ENCODE peak calls at places on chromosomes 13 and 19, in ten cellular contexts. R, U, B, S, C, K, P, D, Y and N are unnamed samples.

GRCh38 chr13:85567909-85568308 is 231.3 kb downstream of the SLITRK6 start:
- DNase-seq in R (no peak), U (no peak), B (no peak), S (no peak), C (no peak), K (no peak), P (no peak), D (no peak), Y (no peak), N (no peak)

GRCh38 chr19:34276614-34277013 is 22.3 kb downstream of the GARRE1 start:
- DNase-seq in R (no peak), U (no peak), B (no peak), S (no peak), C (no peak), K (no peak), P (no peak), D (no peak), Y (no peak), N (no peak)

GRCh38 chr19:38032151-38032550 is 125.1 kb downstream of the SIPA1L3 start:
- DNase-seq in R (no peak), U (no peak), B (no peak), S (no peak), C (peak), K (no peak), P (no peak), D (no peak), Y (no peak), N (no peak)

GRCh38 chr19:4016486-4016885 is 8.9 kb downstream of the PIAS4 start:
- DNase-seq in R (no peak), U (peak), B (no peak), S (no peak), C (no peak), K (no peak), P (no peak), D (no peak), Y (no peak), N (no peak)

GRCh38 chr19:10468133-10468532 is 35.0 kb downstream of the KEAP1 start:
- DNase-seq in R (no peak), U (no peak), B (no peak), S (no peak), C (no peak), K (no peak), P (no peak), D (no peak), Y (no peak), N (no peak)

GRCh38 chr13:51797664-51798488 is 6.1 kb downstream of the DHRS12 start:
- DNase-seq in R (no peak), U (no peak), B (no peak), S (no peak), C (peak), K (no peak), P (peak), D (peak), Y (peak), N (peak)

GRCh38 chr19:21496876-21497275 is 8.5 kb upstream of the ZNF429 start:
- DNase-seq in R (no peak), U (no peak), B (no peak), S (no peak), C (no peak), K (no peak), P (no peak), D (no peak), Y (no peak), N (no peak)

GRCh38 chr13:45863716-45864590 is 12.4 kb upstream of the SIAH3 start:
- DNase-seq in R (no peak), U (no peak), B (no peak), S (peak), C (no peak), K (no peak), P (no peak), D (no peak), Y (no peak), N (no peak)

GRCh38 chr13:32001392-32001768 is 30.2 kb upstream of the FRY start:
- DNase-seq in R (no peak), U (no peak), B (peak), S (no peak), C (peak), K (peak), P (peak), D (peak), Y (no peak), N (no peak)

GRCh38 chr19:40982594-40983101 is 8.4 kb upstream of the CYP2B6 start:
- DNase-seq in R (no peak), U (no peak), B (no peak), S (no peak), C (peak), K (no peak), P (peak), D (no peak), Y (no peak), N (no peak)

GRCh38 chr13:29065142-29065541 is 245.0 kb downstream of the MTUS2 start:
- DNase-seq in R (no peak), U (no peak), B (no peak), S (no peak), C (no peak), K (no peak), P (no peak), D (no peak), Y (no peak), N (no peak)

GRCh38 chr19:1605236-1606137 is at the start of gene UQCR11:
- DNase-seq in R (peak), U (peak), B (peak), S (peak), C (peak), K (peak), P (peak), D (peak), Y (peak), N (peak)

GRCh38 chr13:94712812-94713555 is 639 bp upstream of the SOX21 start:
- DNase-seq in R (peak), U (peak), B (no peak), S (peak), C (peak), K (no peak), P (peak), D (peak), Y (peak), N (peak)

GRCh38 chr19:5851302-5851701 is at the start of gene FUT3:
- DNase-seq in R (peak), U (no peak), B (no peak), S (no peak), C (no peak), K (no peak), P (no peak), D (no peak), Y (no peak), N (no peak)

GRCh38 chr19:49403404-49404187 is 15.5 kb downstream of the KASH5 start:
- DNase-seq in R (no peak), U (no peak), B (no peak), S (peak), C (no peak), K (no peak), P (peak), D (no peak), Y (no peak), N (no peak)

GRCh38 chr13:44484562-44485164 is 91.5 kb downstream of the TSC22D1 start:
- DNase-seq in R (no peak), U (no peak), B (no peak), S (no peak), C (no peak), K (no peak), P (no peak), D (no peak), Y (no peak), N (no peak)

GRCh38 chr13:70203661-70204229 is 95.5 kb upstream of the KLHL1 start:
- DNase-seq in R (peak), U (no peak), B (no peak), S (peak), C (peak), K (no peak), P (no peak), D (no peak), Y (no peak), N (no peak)

GRCh38 chr13:40579535-40579934 is 86.9 kb downstream of the FOXO1 start:
- DNase-seq in R (no peak), U (no peak), B (no peak), S (no peak), C (no peak), K (no peak), P (no peak), D (no peak), Y (no peak), N (no peak)

GRCh38 chr19:4173479-4174211 is 8.7 kb downstream of the SIRT6 start:
- DNase-seq in R (no peak), U (no peak), B (no peak), S (no peak), C (no peak), K (no peak), P (no peak), D (no peak), Y (no peak), N (no peak)

GRCh38 chr13:71148391-71148790 is 718.6 kb downstream of the DACH1 start:
- DNase-seq in R (no peak), U (no peak), B (no peak), S (no peak), C (no peak), K (no peak), P (no peak), D (no peak), Y (no peak), N (no peak)

GRCh38 chr13:43544011-43544410 is 242.8 kb downstream of the ENOX1 start:
- DNase-seq in R (no peak), U (no peak), B (no peak), S (no peak), C (peak), K (no peak), P (no peak), D (no peak), Y (no peak), N (no peak)

GRCh38 chr13:75366380-75367280 is 115.3 kb downstream of the TBC1D4 start:
- DNase-seq in R (no peak), U (no peak), B (no peak), S (no peak), C (peak), K (no peak), P (no peak), D (no peak), Y (no peak), N (no peak)

GRCh38 chr13:20588529-20589110 is 21.7 kb downstream of the IFT88 start:
- DNase-seq in R (no peak), U (no peak), B (no peak), S (no peak), C (no peak), K (no peak), P (no peak), D (no peak), Y (no peak), N (no peak)

GRCh38 chr13:79491715-79492114 is 10.8 kb downstream of the NDFIP2 start:
- DNase-seq in R (no peak), U (no peak), B (no peak), S (no peak), C (peak), K (no peak), P (no peak), D (no peak), Y (no peak), N (no peak)

GRCh38 chr19:8096071-8096470 is 43.5 kb downstream of the CCL25 start:
- DNase-seq in R (no peak), U (no peak), B (no peak), S (no peak), C (no peak), K (no peak), P (no peak), D (no peak), Y (no peak), N (no peak)
- TF ChIP-seq CTCF in R (no peak), U (no peak), B (no peak), S (no peak), C (peak), K (no peak), P (peak), D (peak), Y (no peak), N (no peak)

DNA sequence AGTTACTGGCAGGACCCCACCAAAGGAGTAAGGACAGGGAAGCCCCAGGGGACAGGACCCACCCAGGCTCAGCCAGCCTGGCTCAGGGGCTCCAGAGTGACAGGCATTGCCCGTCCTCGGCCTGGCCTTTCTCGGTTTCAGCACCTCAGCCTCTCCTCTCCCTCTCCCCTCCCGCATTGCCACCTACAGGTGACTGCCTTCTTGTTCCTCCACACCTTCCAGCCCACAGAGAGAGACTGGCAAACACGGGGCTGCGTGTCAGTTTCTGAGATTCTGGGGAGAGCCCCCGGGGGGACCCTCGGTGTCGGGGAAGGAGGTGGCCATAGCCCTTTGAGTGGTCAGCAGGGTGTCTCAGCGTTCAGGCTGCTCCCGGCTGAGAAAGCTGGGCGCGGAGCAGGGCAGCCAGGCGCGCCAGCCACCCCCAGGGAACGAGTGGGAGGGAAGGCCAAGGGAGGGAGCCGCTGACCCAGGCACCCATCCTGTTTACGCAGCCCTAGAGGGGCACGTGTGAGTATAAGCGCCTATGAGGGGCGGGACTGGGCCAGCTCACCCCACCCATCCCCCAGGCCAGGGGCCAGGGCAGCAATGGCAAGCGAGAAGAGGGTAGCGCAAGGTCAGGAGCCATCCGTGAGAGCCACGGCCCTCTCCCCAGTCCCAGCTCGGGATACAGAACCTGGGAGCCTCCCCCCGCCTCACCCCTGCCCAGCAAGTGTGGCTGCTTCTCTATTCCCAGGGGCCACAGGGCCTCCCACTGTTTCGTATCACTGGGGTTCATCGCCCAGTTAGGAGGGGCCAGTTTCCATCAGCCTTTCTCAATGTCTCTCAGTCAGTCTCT is 743 bp upstream of the DMKN start:
- DNase-seq in R (no peak), U (no peak), B (no peak), S (no peak), C (peak), K (no peak), P (peak), D (no peak), Y (no peak), N (no peak)
- TF ChIP-seq CTCF in R (no peak), U (no peak), B (no peak), S (no peak), C (no peak), K (no peak), P (peak), D (no peak), Y (no peak), N (peak)

GRCh38 chr19:8506402-8506957 is 4.0 kb upstream of the PRAM1 start:
- DNase-seq in R (no peak), U (no peak), B (no peak), S (no peak), C (no peak), K (no peak), P (peak), D (no peak), Y (no peak), N (no peak)
- TF ChIP-seq CTCF in R (peak), U (peak), B (no peak), S (peak), C (no peak), K (no peak), P (peak), D (no peak), Y (no peak), N (no peak)

GRCh38 chr13:78012046-78012445 is 93.4 kb upstream of the EDNRB start:
- DNase-seq in R (no peak), U (no peak), B (no peak), S (no peak), C (no peak), K (no peak), P (no peak), D (no peak), Y (no peak), N (no peak)
- TF ChIP-seq CTCF in R (no peak), U (no peak), B (no peak), S (no peak), C (no peak), K (no peak), P (no peak), D (no peak), Y (no peak), N (no peak)

DNA sequence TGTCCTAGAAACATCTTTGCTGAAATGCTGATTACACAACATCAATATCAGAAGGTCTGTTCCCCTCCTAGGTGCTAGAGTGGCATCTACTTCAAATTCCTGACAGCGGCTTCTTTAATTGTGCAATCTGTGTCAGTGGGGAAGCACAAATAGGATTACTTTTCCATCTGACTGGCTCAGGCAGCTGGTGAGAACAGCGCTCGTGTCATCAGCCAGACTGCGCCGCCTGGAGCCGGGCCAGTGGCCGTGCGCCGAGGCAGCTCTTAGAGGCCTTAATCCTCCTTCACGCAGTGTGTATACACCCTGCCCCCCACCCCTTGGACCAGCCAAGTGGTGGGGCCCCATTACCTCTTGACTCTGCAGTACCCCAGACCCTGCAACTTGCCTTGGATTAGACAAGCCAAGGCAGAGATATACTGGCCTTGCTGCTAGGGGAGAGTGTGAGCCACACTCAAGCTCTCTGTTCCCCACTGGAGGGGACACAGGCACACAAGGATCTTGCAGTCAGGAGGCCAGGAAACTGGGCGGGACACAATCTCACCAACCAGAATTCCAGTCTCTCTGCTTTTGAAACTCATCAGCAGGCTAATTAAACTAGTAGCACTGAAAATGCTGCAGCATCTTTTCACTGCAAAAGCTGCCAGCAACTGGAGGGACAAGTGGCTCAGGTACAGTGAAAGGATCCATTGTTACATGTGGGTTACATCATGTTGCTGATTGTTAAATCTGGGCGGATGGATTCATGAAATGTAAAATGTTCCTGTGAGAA is 48.9 kb upstream of the EPHX3 start:
- DNase-seq in R (peak), U (no peak), B (peak), S (peak), C (peak), K (peak), P (no peak), D (no peak), Y (peak), N (no peak)
- TF ChIP-seq CTCF in R (peak), U (no peak), B (no peak), S (no peak), C (peak), K (peak), P (no peak), D (no peak), Y (peak), N (no peak)

GRCh38 chr19:51783373-51783772 is 11.6 kb upstream of the FPR3 start:
- DNase-seq in R (no peak), U (no peak), B (peak), S (no peak), C (peak), K (no peak), P (no peak), D (peak), Y (no peak), N (no peak)
- TF ChIP-seq CTCF in R (no peak), U (no peak), B (peak), S (no peak), C (peak), K (peak), P (peak), D (no peak), Y (peak), N (peak)

GRCh38 chr13:102090532-102090931 is 311.3 kb downstream of the FGF14 start:
- DNase-seq in R (no peak), U (no peak), B (no peak), S (no peak), C (no peak), K (no peak), P (no peak), D (no peak), Y (no peak), N (no peak)

GRCh38 chr13:102089177-102089576 is 312.7 kb downstream of the FGF14 start:
- DNase-seq in R (no peak), U (no peak), B (no peak), S (no peak), C (peak), K (no peak), P (no peak), D (no peak), Y (no peak), N (no peak)

GRCh38 chr13:102089722-102090121 is 312.1 kb downstream of the FGF14 start:
- DNase-seq in R (no peak), U (no peak), B (no peak), S (no peak), C (no peak), K (no peak), P (no peak), D (no peak), Y (no peak), N (no peak)

GRCh38 chr13:102091231-102091630 is 310.6 kb downstream of the FGF14 start:
- DNase-seq in R (no peak), U (no peak), B (no peak), S (no peak), C (peak), K (no peak), P (peak), D (peak), Y (no peak), N (no peak)
- TF ChIP-seq CTCF in R (no peak), U (peak), B (no peak), S (peak), C (peak), K (no peak), P (peak), D (peak), Y (no peak), N (no peak)

GRCh38 chr19:56350416-56351045 is 35.9 kb upstream of the ZSCAN5A start:
- DNase-seq in R (no peak), U (peak), B (peak), S (peak), C (peak), K (peak), P (no peak), D (peak), Y (no peak), N (peak)

GRCh38 chr19:56347163-56347778 is 32.6 kb upstream of the ZSCAN5A start:
- DNase-seq in R (no peak), U (no peak), B (no peak), S (no peak), C (no peak), K (no peak), P (no peak), D (no peak), Y (no peak), N (no peak)

GRCh38 chr19:56351208-56351607 is 36.6 kb upstream of the ZSCAN5A start:
- DNase-seq in R (no peak), U (no peak), B (no peak), S (no peak), C (no peak), K (no peak), P (peak), D (no peak), Y (no peak), N (no peak)

DNA sequence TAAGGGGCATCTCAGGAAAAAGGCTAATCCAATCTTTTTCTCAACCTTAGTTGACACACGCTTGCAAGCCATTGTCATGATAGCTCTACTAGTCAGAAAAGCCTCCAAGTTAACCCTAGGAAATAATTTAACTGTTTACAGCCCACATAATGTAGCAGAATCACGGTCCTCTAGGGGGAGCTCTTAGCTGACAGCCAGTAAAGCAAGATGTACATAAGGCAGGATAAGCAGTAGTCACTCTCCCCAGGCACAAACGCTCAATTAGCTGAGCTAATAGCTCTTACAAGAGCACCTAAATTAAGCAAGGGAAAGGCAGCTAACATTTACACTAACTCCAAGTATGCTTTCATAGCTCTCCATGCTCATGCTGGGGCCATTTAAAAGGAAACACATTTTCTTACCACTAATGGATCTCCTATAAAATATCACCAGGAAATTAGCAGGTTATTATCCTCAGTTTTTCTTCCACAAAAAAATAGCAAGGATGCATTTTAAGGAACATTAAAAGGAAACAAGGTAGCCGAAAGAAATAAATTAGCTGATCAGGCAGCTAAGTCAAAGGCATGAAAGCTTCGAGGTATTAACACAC is 33.7 kb upstream of the ZSCAN5A start:
- DNase-seq in R (no peak), U (no peak), B (no peak), S (no peak), C (peak), K (no peak), P (no peak), D (no peak), Y (no peak), N (no peak)
- TF ChIP-seq CTCF in R (peak), U (peak), B (peak), S (no peak), C (peak), K (peak), P (peak), D (peak), Y (no peak), N (peak)